ENCODE peak calls at places on chromosome 20, in six cellular contexts. C, N, A, M, U and L are unnamed samples.
A peak's percentile ranks its signal among the peaks of the same experiment; 100 is the strongest.

GRCh38 chr20:9458075-9458818 is 56.1 kb upstream of the LAMP5 start:
- DNase-seq in C (no peak), N (no peak), A (peak; percentile 36), M (no peak), U (no peak), L (no peak)

GRCh38 chr20:6142348-6142993 is 19.6 kb upstream of the FERMT1 start:
- DNase-seq in C (peak; percentile 54), N (peak; percentile 42), A (peak; percentile 55), M (peak; percentile 28), U (no peak), L (peak; percentile 57)

GRCh38 chr20:43241057-43241702 is 51.5 kb upstream of the PTPRT start:
- DNase-seq in C (no peak), N (no peak), A (no peak), M (no peak), U (no peak), L (no peak)

GRCh38 chr20:9301129-9302072 is 213.0 kb upstream of the LAMP5 start:
- DNase-seq in C (peak; percentile 63), N (no peak), A (no peak), M (no peak), U (no peak), L (no peak)

GRCh38 chr20:50169329-50169823 is 15.9 kb upstream of the PEDS1 start:
- DNase-seq in C (peak; percentile 66), N (peak; percentile 81), A (peak; percentile 83), M (peak; percentile 77), U (no peak), L (peak; percentile 89)

GRCh38 chr20:34954905-34955231 is 738 bp downstream of the GSS start:
- DNase-seq in C (peak; percentile 35), N (no peak), A (peak; percentile 17), M (peak; percentile 41), U (no peak), L (peak; percentile 25)

GRCh38 chr20:17637413-17637780 is 44.6 kb downstream of the RRBP1 start:
- DNase-seq in C (no peak), N (no peak), A (no peak), M (no peak), U (no peak), L (no peak)

GRCh38 chr20:53672484-53673129 is 79.0 kb upstream of the ZNF217 start:
- DNase-seq in C (no peak), N (no peak), A (no peak), M (no peak), U (no peak), L (no peak)

GRCh38 chr20:5781798-5782750 is 31.9 kb downstream of the SHLD1 start:
- DNase-seq in C (no peak), N (no peak), A (no peak), M (no peak), U (no peak), L (no peak)

DNA sequence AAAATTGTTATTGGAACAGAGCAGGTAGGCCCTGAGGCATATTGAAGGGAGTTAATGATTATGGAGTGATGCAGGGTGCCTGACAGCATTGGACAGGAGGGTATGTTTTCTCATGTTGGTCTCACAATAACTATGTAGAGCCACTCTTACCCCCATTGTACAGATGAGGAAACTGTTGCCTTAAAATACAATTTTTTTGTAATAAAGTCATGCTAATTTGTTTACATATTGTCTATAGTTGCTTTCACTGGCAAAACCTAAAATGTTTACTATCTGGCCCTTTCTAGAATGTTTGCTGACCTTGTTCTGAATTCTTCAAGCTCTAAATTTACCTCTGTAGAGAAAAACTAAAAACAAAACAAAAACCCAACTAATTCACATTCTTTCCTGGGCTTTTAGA is 5.7 kb downstream of the ACOT8 start:
- DNase-seq in C (no peak), N (no peak), A (no peak), M (no peak), U (no peak), L (no peak)
- TF ChIP-seq CTCF in C (no peak), N (no peak), A (no peak), M (no peak), U (no peak), L (no peak)

GRCh38 chr20:63172726-63173125 is 43.2 kb downstream of the YTHDF1 start:
- DNase-seq in C (no peak), N (no peak), A (peak; percentile 45), M (no peak), U (no peak), L (no peak)
- TF ChIP-seq CTCF in C (peak; percentile 38), N (no peak), A (no peak), M (no peak), U (no peak), L (no peak)

GRCh38 chr20:48381353-48382120 is 446.3 kb downstream of the PREX1 start:
- DNase-seq in C (no peak), N (no peak), A (no peak), M (peak; percentile 58), U (no peak), L (no peak)
- TF ChIP-seq CTCF in C (no peak), N (no peak), A (no peak), M (no peak), U (no peak), L (no peak)

GRCh38 chr20:30286157-30286556 is 971.3 kb upstream of the DEFB115 start:
- DNase-seq in C (no peak), N (peak; percentile 54), A (no peak), M (no peak), U (no peak), L (no peak)
- TF ChIP-seq CTCF in C (no peak), N (no peak), A (no peak), M (no peak), U (no peak), L (no peak)